ENCODE peak calls at places on chromosomes 6 and 20, in seven cellular contexts. R is OCI-LY7, Q is brain microvascular endothelial cell, E is HL-60, L is cardiac fibroblast, G is pancreas, V is AG10803. S is an unnamed sample.

GRCh38 chr6:140460267-140460666 is 1085.8 kb upstream of the CITED2 start:
- DNase-seq in R (no peak), Q (no peak), E (no peak), L (no peak), G (no peak), V (no peak), S (no peak)

GRCh38 chr6:143545165-143545564 is 33.6 kb upstream of the FUCA2 start:
- DNase-seq in R (no peak), Q (no peak), E (no peak), L (no peak), G (no peak), V (no peak), S (no peak)

GRCh38 chr6:75618437-75618836 is 16.8 kb downstream of the SENP6 start:
- DNase-seq in R (no peak), Q (no peak), E (no peak), L (no peak), G (no peak), V (no peak), S (no peak)

GRCh38 chr6:142568857-142569597 is 267.2 kb downstream of the ADGRG6 start:
- DNase-seq in R (no peak), Q (peak), E (no peak), L (peak), G (no peak), V (peak), S (no peak)

GRCh38 chr6:149014631-149015171 is 267.9 kb downstream of the UST start:
- DNase-seq in R (no peak), Q (peak), E (no peak), L (peak), G (no peak), V (peak), S (no peak)

GRCh38 chr6:33988121-33989015 is 157.5 kb downstream of the GRM4 start:
- DNase-seq in R (no peak), Q (no peak), E (no peak), L (no peak), G (no peak), V (no peak), S (no peak)

GRCh38 chr6:95866732-95867131 is 149.0 kb upstream of the FUT9 start:
- DNase-seq in R (peak), Q (no peak), E (no peak), L (peak), G (peak), V (no peak), S (no peak)

GRCh38 chr6:151576658-151577057 is 82.8 kb downstream of the CCDC170 start:
- DNase-seq in R (no peak), Q (no peak), E (no peak), L (no peak), G (no peak), V (no peak), S (no peak)

GRCh38 chr6:141653590-141653989 is 479.1 kb upstream of the GJE1 start:
- DNase-seq in R (no peak), Q (no peak), E (no peak), L (peak), G (no peak), V (no peak), S (no peak)

GRCh38 chr6:31383149-31383548 is 20.2 kb upstream of the MICA start:
- DNase-seq in R (no peak), Q (peak), E (peak), L (no peak), G (no peak), V (peak), S (no peak)

GRCh38 chr6:217048-217659 is 75.1 kb upstream of the DUSP22 start:
- DNase-seq in R (peak), Q (no peak), E (no peak), L (no peak), G (no peak), V (no peak), S (no peak)

GRCh38 chr6:14734416-14735340 is 511.2 kb upstream of the JARID2 start:
- DNase-seq in R (peak), Q (peak), E (no peak), L (peak), G (no peak), V (peak), S (peak)

GRCh38 chr6:27248783-27249182 is 1.3 kb downstream of the PRSS16 start:
- DNase-seq in R (no peak), Q (no peak), E (no peak), L (no peak), G (no peak), V (no peak), S (no peak)

GRCh38 chr20:25148181-25148981 is 47.1 kb upstream of the ENTPD6 start:
- DNase-seq in R (no peak), Q (peak), E (no peak), L (peak), G (peak), V (peak), S (no peak)

GRCh38 chr6:28597217-28597835 is 71.6 kb downstream of the GPX5 start:
- DNase-seq in R (no peak), Q (peak), E (no peak), L (peak), G (no peak), V (peak), S (peak)

GRCh38 chr6:5135783-5136376 is 50.7 kb downstream of the PPP1R3G start:
- DNase-seq in R (peak), Q (peak), E (peak), L (peak), G (no peak), V (no peak), S (no peak)

GRCh38 chr20:44489931-44490330 is 14.3 kb downstream of the TTPAL start:
- DNase-seq in R (no peak), Q (no peak), E (no peak), L (no peak), G (no peak), V (no peak), S (no peak)

GRCh38 chr6:35719830-35720733 is 16.8 kb upstream of the ARMC12 start:
- DNase-seq in R (peak), Q (peak), E (peak), L (peak), G (peak), V (no peak), S (no peak)

GRCh38 chr6:36897629-36898028 is 11.9 kb downstream of the C6orf89 start:
- DNase-seq in R (peak), Q (no peak), E (no peak), L (no peak), G (no peak), V (no peak), S (no peak)

GRCh38 chr6:144423167-144423566 is 138.0 kb downstream of the UTRN start:
- DNase-seq in R (no peak), Q (no peak), E (no peak), L (no peak), G (no peak), V (no peak), S (no peak)

GRCh38 chr20:37898301-37899104 is 4.4 kb upstream of the VSTM2L start:
- DNase-seq in R (no peak), Q (no peak), E (no peak), L (peak), G (no peak), V (peak), S (no peak)

GRCh38 chr20:11008444-11008843 is 334.6 kb upstream of the JAG1 start:
- DNase-seq in R (no peak), Q (no peak), E (no peak), L (no peak), G (no peak), V (no peak), S (no peak)

GRCh38 chr6:139346392-139346791 is 28.1 kb downstream of the CITED2 start:
- DNase-seq in R (no peak), Q (no peak), E (no peak), L (no peak), G (no peak), V (no peak), S (no peak)

GRCh38 chr6:107585815-107586435 is 96.0 kb downstream of the SOBP start:
- DNase-seq in R (no peak), Q (no peak), E (no peak), L (no peak), G (no peak), V (no peak), S (no peak)

GRCh38 chr6:121285041-121285440 is 49.2 kb downstream of the TBC1D32 start:
- DNase-seq in R (no peak), Q (peak), E (no peak), L (peak), G (no peak), V (peak), S (no peak)

GRCh38 chr20:48292806-48293205 is 507.5 kb upstream of the SULF2 start:
- DNase-seq in R (no peak), Q (no peak), E (no peak), L (no peak), G (no peak), V (no peak), S (peak)

GRCh38 chr6:166724576-166724975 is 97.5 kb upstream of the RPS6KA2 start:
- DNase-seq in R (no peak), Q (no peak), E (no peak), L (no peak), G (no peak), V (no peak), S (no peak)

GRCh38 chr6:16770701-16771569 is 9.7 kb upstream of the ATXN1 start:
- DNase-seq in R (peak), Q (peak), E (peak), L (peak), G (peak), V (peak), S (peak)

GRCh38 chr20:50801747-50802125 is 6.9 kb downstream of the BCAS4 start:
- DNase-seq in R (peak), Q (no peak), E (no peak), L (no peak), G (no peak), V (no peak), S (no peak)

GRCh38 chr20:50806126-50806768 is 11.4 kb downstream of the BCAS4 start:
- DNase-seq in R (no peak), Q (no peak), E (no peak), L (no peak), G (no peak), V (no peak), S (no peak)

GRCh38 chr20:50802289-50802688 is 7.4 kb downstream of the BCAS4 start:
- DNase-seq in R (no peak), Q (no peak), E (no peak), L (no peak), G (no peak), V (no peak), S (no peak)

GRCh38 chr20:50805349-50805684 is 10.5 kb downstream of the BCAS4 start:
- DNase-seq in R (peak), Q (no peak), E (no peak), L (no peak), G (no peak), V (no peak), S (no peak)

GRCh38 chr20:50804453-50805348 is 9.8 kb downstream of the BCAS4 start:
- DNase-seq in R (peak), Q (no peak), E (no peak), L (no peak), G (no peak), V (no peak), S (no peak)
- H3K4me3 ChIP-seq in R (peak), Q (no peak), E (no peak), L (no peak), G (no peak), V (no peak), S (no peak)

DNA sequence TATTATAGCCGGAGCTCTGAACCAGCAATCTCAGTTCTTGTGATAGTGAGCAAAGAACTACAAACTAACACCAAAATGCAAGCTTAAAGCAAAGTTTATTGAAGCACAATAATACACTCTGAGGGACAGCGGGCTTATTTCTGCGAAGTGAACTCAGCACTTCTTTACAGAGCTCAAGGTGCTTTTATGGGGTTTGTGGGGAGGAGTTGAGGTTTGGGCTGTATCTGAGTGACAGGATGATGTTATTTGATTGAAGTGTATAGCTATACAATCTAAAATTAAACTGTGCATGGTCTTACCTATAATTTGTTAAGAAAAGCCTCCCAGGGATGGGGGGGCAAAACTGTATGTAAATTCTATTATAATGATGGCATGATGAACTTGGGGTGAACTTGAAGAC is 1.0 kb upstream of the HFE start:
- DNase-seq in R (no peak), Q (no peak), E (no peak), L (no peak), G (no peak), V (no peak), S (no peak)
- H3K4me3 ChIP-seq in R (no peak), Q (no peak), E (no peak), L (no peak), G (no peak), V (no peak), S (no peak)

GRCh38 chr6:41451515-41452163 is 94.5 kb upstream of the FOXP4 start:
- DNase-seq in R (no peak), Q (no peak), E (no peak), L (peak), G (no peak), V (peak), S (no peak)
- H3K4me3 ChIP-seq in R (no peak), Q (no peak), E (no peak), L (no peak), G (no peak), V (no peak), S (no peak)

DNA sequence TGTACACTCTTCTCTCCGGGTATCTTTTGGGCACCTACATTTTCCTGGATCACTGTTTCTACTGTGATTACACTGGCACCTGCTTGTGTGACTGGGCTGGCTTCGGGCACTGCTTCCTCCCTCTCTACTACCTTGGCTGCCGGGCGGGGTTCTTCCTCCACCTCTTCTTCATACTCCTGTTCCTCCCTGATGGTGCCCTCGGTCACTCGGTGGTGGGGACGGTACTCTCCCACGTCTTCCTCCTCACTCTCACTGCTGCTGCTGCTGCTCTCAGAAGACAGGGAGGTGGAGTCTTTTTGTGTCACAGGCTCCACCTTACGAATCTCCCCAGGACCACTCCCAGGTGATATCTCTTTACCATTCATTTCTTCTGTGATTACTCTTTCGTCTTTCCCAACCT is 42.5 kb downstream of the SMLR1 start:
- DNase-seq in R (no peak), Q (no peak), E (no peak), L (no peak), G (no peak), V (no peak), S (no peak)
- H3K4me3 ChIP-seq in R (no peak), Q (no peak), E (no peak), L (no peak), G (no peak), V (no peak), S (no peak)

DNA sequence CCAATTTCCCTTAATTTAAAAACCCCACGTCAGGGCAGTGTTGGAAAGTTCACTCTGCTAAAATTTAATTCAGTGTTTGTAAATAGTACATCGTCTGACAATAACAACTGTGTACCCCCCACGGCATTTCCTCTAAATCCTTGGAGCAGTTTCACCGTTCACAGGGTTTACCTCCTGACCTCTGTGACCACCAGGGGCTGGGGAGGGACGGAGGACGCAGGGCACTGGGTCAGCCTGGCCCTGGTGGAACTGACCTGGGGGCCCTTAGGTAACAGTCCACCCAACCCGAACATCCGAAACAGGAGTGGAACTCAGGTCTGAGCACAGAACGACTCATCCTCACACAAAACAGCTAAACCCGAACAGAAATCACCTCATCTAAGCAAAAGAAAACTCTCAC is 2.1 kb downstream of the ZBTB46 start:
- DNase-seq in R (no peak), Q (no peak), E (no peak), L (no peak), G (no peak), V (no peak), S (no peak)
- H3K4me3 ChIP-seq in R (no peak), Q (no peak), E (no peak), L (no peak), G (no peak), V (no peak), S (no peak)